ENCODE peak calls at places on chromosomes 6 and 20, in six cellular contexts. W, F, U, V, Z and Q are unnamed samples.

GRCh38 chr20:57012691-57013090 is 253.8 kb downstream of the BMP7 start:
- DNase-seq in W (no peak), F (no peak), U (no peak), V (no peak), Z (no peak), Q (no peak)

GRCh38 chr6:39770476-39770875 is 21.7 kb upstream of the DAAM2 start:
- DNase-seq in W (no peak), F (no peak), U (no peak), V (no peak), Z (no peak), Q (no peak)

GRCh38 chr20:50728981-50729874 is 2.2 kb upstream of the PARD6B start:
- DNase-seq in W (no peak), F (peak; percentile 84), U (no peak), V (peak; percentile 77), Z (peak; percentile 39), Q (no peak)

GRCh38 chr6:124573953-124574352 is 388.3 kb upstream of the RNF217 start:
- DNase-seq in W (no peak), F (no peak), U (no peak), V (no peak), Z (no peak), Q (no peak)

GRCh38 chr20:46898433-46898832 is 3.8 kb downstream of the EYA2 start:
- DNase-seq in W (no peak), F (no peak), U (no peak), V (no peak), Z (no peak), Q (no peak)

GRCh38 chr6:168219167-168219566 is 100.4 kb downstream of the DACT2 start:
- DNase-seq in W (no peak), F (no peak), U (no peak), V (no peak), Z (no peak), Q (no peak)

GRCh38 chr6:41503841-41504525 is 42.2 kb upstream of the FOXP4 start:
- DNase-seq in W (peak; percentile 51), F (no peak), U (peak; percentile 73), V (no peak), Z (peak; percentile 66), Q (no peak)

GRCh38 chr6:138815797-138816528 is 20.1 kb downstream of the ECT2L start:
- DNase-seq in W (no peak), F (no peak), U (peak; percentile 79), V (peak; percentile 56), Z (no peak), Q (no peak)

GRCh38 chr6:25981529-25982263 is 19.1 kb downstream of the TRIM38 start:
- DNase-seq in W (no peak), F (no peak), U (no peak), V (no peak), Z (no peak), Q (no peak)

GRCh38 chr20:6819599-6819998 is 52.1 kb downstream of the BMP2 start:
- DNase-seq in W (no peak), F (no peak), U (no peak), V (no peak), Z (no peak), Q (no peak)

GRCh38 chr20:46695888-46696287 is 6.6 kb upstream of the TP53RK start:
- DNase-seq in W (no peak), F (no peak), U (peak; percentile 69), V (no peak), Z (no peak), Q (no peak)

GRCh38 chr20:35283441-35284266 is 918 bp downstream of the EIF6 start:
- DNase-seq in W (no peak), F (no peak), U (no peak), V (no peak), Z (no peak), Q (no peak)

GRCh38 chr20:50126662-50127061 is 13.7 kb upstream of the UBE2V1 start:
- DNase-seq in W (no peak), F (no peak), U (no peak), V (no peak), Z (no peak), Q (peak; percentile 80)

GRCh38 chr6:105926318-105926717 is 159.8 kb upstream of the PRDM1 start:
- DNase-seq in W (no peak), F (no peak), U (no peak), V (no peak), Z (no peak), Q (no peak)

GRCh38 chr20:45345104-45345936 is 2.9 kb downstream of the SDC4 start:
- DNase-seq in W (no peak), F (no peak), U (no peak), V (no peak), Z (no peak), Q (no peak)

DNA sequence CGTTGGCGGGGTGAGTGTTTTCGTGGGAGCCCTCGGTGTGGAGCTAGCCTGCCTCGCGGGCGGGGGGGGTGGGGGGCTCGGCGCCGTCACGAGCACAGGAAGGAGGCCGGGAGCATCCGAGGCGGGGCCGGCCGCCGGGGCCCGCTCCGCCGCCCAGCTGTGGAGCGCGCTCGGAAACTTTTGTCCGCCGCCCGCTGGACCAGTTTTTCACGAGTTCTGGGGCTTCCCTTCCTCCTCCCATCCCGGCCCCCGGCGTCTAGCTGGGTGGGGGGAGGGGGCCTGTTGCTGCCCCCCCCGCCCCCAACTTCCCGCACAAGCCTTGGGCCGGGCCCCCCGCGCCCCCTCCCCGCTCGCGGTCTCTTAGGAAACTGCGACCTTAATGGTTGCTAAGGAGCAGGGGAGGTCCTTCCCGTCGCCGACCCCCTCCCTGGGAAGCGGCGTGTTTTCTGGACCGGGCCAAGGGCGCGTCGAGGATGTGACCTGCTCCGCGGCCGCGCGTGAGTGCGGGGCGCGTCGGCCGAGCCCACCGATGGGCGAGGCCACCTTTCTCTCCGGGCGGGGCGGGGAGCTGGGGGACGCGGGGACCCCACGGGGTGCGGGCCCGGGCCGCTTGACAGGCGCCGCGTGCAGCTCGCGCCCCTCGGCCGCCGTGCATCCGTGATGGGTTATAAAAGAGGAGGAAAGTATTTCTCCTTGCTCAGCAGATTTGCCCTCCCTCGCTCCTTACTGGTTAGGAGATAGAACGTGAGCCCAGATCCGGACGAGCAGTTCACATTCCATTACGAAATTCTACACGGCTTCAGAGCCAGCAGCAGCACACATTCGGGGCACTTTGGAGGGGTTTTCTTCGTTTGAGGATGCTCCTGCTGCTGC is 1.4 kb downstream of the RREB1 start:
- DNase-seq in W (peak; percentile 61), F (no peak), U (peak; percentile 82), V (no peak), Z (no peak), Q (peak; percentile 58)
- TF ChIP-seq POLR2A in W (peak; percentile 36), F (no peak), U (no peak), V (no peak), Z (no peak), Q (peak; percentile 17)

GRCh38 chr6:53691252-53691651 is 25.7 kb upstream of the KLHL31 start:
- DNase-seq in W (no peak), F (no peak), U (no peak), V (no peak), Z (no peak), Q (no peak)
- H3K4me3 ChIP-seq in W (no peak overlapping the region), F (no peak overlapping the region), U (no peak overlapping the region), V (no peak overlapping the region), Z (no peak overlapping the region), Q (no peak overlapping the region)

GRCh38 chr6:10441655-10442009 is 26.8 kb upstream of the TFAP2A start:
- DNase-seq in W (no peak), F (peak; percentile 29), U (no peak), V (no peak), Z (no peak), Q (no peak)

GRCh38 chr6:10446548-10446947 is 31.7 kb upstream of the TFAP2A start:
- DNase-seq in W (no peak), F (no peak), U (no peak), V (no peak), Z (no peak), Q (no peak)

GRCh38 chr6:10437891-10438290 is 23.0 kb upstream of the TFAP2A start:
- DNase-seq in W (no peak), F (no peak), U (no peak), V (no peak), Z (no peak), Q (no peak)

GRCh38 chr6:10441004-10441654 is 26.3 kb upstream of the TFAP2A start:
- DNase-seq in W (no peak), F (peak; percentile 85), U (peak; percentile 87), V (peak; percentile 93), Z (no peak), Q (no peak)
- H3K27ac ChIP-seq in W (no peak overlapping the region), F (peak overlapping the region; percentile 27), U (peak overlapping the region; percentile 59), V (peak overlapping the region; percentile 54), Z (no peak overlapping the region), Q (no peak overlapping the region)

DNA sequence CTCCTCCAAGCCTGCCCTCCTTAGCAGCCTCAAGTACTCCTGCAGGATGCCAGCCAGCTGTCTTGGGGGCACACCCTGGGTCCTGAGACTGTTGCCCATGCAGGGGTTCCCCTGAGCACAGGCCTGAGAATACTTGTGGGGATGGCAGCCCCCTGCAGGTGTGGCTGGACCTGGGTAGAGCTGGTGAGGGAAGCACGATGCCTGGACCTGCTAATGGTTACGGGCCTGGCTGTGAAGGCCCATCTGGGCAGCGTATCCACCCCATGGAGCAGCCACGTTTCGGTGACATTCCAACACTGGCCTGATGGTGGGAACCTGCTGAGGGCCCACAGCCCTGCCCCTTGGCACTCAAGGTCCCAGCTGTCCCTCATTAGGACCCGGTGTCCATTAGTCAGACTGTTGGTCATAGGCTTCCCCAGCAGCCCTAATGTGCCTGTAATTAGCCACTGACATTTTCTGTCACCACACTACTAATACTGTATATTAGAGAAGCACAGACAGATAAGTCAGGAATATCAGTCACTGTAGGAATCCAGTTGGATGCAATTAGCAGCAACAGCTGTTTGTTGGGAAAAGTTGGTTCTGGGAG is 20.3 kb downstream of the CCDC167 start:
- DNase-seq in W (no peak), F (no peak), U (no peak), V (no peak), Z (no peak), Q (no peak)
- TF ChIP-seq POLR2A in W (no peak), F (no peak), U (no peak), V (no peak), Z (no peak), Q (no peak)

GRCh38 chr20:17679786-17680127 is 2.3 kb downstream of the RRBP1 start:
- DNase-seq in W (no peak), F (no peak), U (no peak), V (no peak), Z (no peak), Q (no peak)

GRCh38 chr20:17681741-17682102 is 320 bp downstream of the RRBP1 start:
- DNase-seq in W (no peak), F (no peak), U (no peak), V (no peak), Z (no peak), Q (no peak)

GRCh38 chr20:17680836-17681740 is 954 bp downstream of the RRBP1 start:
- DNase-seq in W (peak; percentile 84), F (no peak), U (peak; percentile 63), V (no peak), Z (peak; percentile 92), Q (peak; percentile 88)

GRCh38 chr20:17678886-17679285 is 3.2 kb downstream of the RRBP1 start:
- DNase-seq in W (no peak), F (no peak), U (no peak), V (no peak), Z (no peak), Q (no peak)

GRCh38 chr20:17680128-17680835 is 1.8 kb downstream of the RRBP1 start:
- DNase-seq in W (peak; percentile 48), F (no peak), U (peak; percentile 71), V (no peak), Z (no peak), Q (peak; percentile 75)
- H3K4me3 ChIP-seq in W (peak overlapping the region; percentile 86), F (peak overlapping the region; percentile 96), U (peak overlapping the region; percentile 96), V (peak overlapping the region; percentile 82), Z (peak overlapping the region; percentile 87), Q (peak overlapping the region; percentile 67)

DNA sequence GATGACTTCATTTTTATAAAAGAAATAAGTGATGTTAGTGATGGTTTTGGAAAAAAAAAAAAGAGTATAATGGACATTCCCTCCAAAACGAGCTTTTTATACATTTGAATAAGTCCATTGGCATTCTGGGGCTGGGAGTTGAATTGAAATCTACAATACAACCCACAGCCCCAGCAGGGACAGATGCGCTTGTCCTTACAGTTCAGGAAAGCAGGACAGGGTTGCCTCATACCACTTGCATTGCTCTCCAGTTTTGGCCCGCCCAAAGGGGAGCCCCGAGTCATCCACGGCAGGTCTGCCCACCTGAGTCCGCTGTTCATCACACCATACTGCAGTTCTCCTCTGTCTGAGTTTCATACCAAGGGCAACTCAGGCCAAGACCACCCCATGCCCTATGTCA is 46.2 kb downstream of the VAPB start:
- DNase-seq in W (no peak), F (no peak), U (no peak), V (no peak), Z (no peak), Q (no peak)
- H3K27ac ChIP-seq in W (no peak overlapping the region), F (no peak overlapping the region), U (no peak overlapping the region), V (no peak overlapping the region), Z (no peak overlapping the region), Q (no peak overlapping the region)